ENCODE peak calls at places on chromosomes 4 and X, in seven cellular contexts. J is endothelial cell; F is glutamatergic neuron; R is stimulated activated CD8-positive, alpha-beta memory T cell treated with anti-CD3 and anti-CD28 coated beads, Interleukin-7, amount 100 ng/mL, for 24 hours; V is GM23248; Y is heart right ventricle; P is NCI-H748 treated with DMSO at 0.1 percent for 48 hours. Q is an unnamed sample.

GRCh38 chrX:112687189-112687691 is 7.5 kb upstream of the LHFPL1 start:
- DNase-seq in Y (no peak), F (no peak), R (no peak), P (no peak), J (no peak), V (peak), Q (no peak)

GRCh38 chr4:87019898-87020297 is 85.1 kb downstream of the AFF1 start:
- DNase-seq in J (no peak), R (no peak), Y (no peak), F (no peak), V (no peak), P (no peak), Q (no peak)

GRCh38 chrX:131783555-131784338 is 239.4 kb upstream of the STK26 start:
- DNase-seq in R (no peak), J (no peak), V (no peak), Y (no peak), F (no peak), P (no peak), Q (no peak)

GRCh38 chr4:38177792-38178665 is 217.8 kb downstream of the PTTG2 start:
- DNase-seq in F (no peak), V (peak), Y (peak), J (no peak), R (no peak), P (no peak), Q (no peak)

GRCh38 chr4:99219479-99219878 is 433 bp upstream of the ADH6 start:
- DNase-seq in R (no peak), V (no peak), F (no peak), Y (no peak), J (no peak), P (no peak), Q (no peak)

GRCh38 chrX:17743913-17744312 is 6.6 kb downstream of the SCML1 start:
- DNase-seq in R (no peak), V (peak), F (no peak), P (no peak), J (no peak), Y (no peak), Q (no peak)

GRCh38 chr4:121711263-121712000 is 14.7 kb upstream of the ANXA5 start:
- DNase-seq in Y (peak), F (peak), R (no peak), J (peak), P (no peak), V (peak), Q (peak)

GRCh38 chrX:117376460-117376859 is 740.1 kb downstream of the KLHL13 start:
- DNase-seq in J (no peak), P (no peak), Y (no peak), R (no peak), F (no peak), V (no peak), Q (no peak)

GRCh38 chr4:26900765-26901164 is 40.1 kb downstream of the STIM2 start:
- DNase-seq in P (no peak), Y (no peak), J (peak), V (no peak), F (no peak), R (no peak), Q (no peak)

GRCh38 chr4:81648576-81649272 is 177.0 kb upstream of the RASGEF1B start:
- DNase-seq in P (no peak), R (no peak), Y (no peak), V (no peak), J (no peak), F (no peak), Q (no peak)

GRCh38 chrX:53356186-53356585 is 66.3 kb downstream of the SMC1A start:
- DNase-seq in J (no peak), F (peak), P (no peak), V (peak), R (no peak), Y (no peak), Q (no peak)

GRCh38 chr4:94127707-94128328 is 79.8 kb upstream of the SMARCAD1 start:
- DNase-seq in R (no peak), V (peak), P (no peak), F (no peak), J (no peak), Y (no peak), Q (no peak)

GRCh38 chr4:158769175-158769831 is 477 bp downstream of the FNIP2 start:
- DNase-seq in J (peak), Y (peak), P (no peak), R (peak), V (peak), F (peak), Q (no peak)

GRCh38 chr4:102390438-102390837 is 45.2 kb upstream of the SLC39A8 start:
- DNase-seq in R (no peak), J (no peak), V (peak), Y (no peak), F (no peak), P (no peak), Q (no peak)

GRCh38 chrX:112769034-112769433 is 71.6 kb downstream of the AMOT start:
- DNase-seq in J (no peak), R (no peak), P (no peak), Y (no peak), V (peak), F (no peak), Q (no peak)

GRCh38 chr4:77348815-77349214 is 191.8 kb downstream of the CCNG2 start:
- DNase-seq in P (no peak), R (no peak), F (no peak), V (no peak), J (no peak), Y (no peak), Q (no peak)

GRCh38 chr4:184444953-184445309 is 29.4 kb downstream of the IRF2 start:
- DNase-seq in P (no peak), F (no peak), R (no peak), Y (no peak), J (no peak), V (no peak), Q (no peak)

GRCh38 chr4:60042941-60043340 is 1157.2 kb upstream of the ADGRL3 start:
- DNase-seq in P (no peak), V (no peak), R (no peak), F (no peak), Y (no peak), J (no peak), Q (no peak)

GRCh38 chr4:136864580-136865185 is 667.6 kb downstream of the PCDH18 start:
- DNase-seq in V (peak), F (no peak), Y (no peak), R (no peak), J (peak), P (peak), Q (no peak)

GRCh38 chrX:8179653-8180052 is 8.6 kb upstream of the VCX2 start:
- DNase-seq in P (no peak), V (no peak), J (no peak), F (no peak), Y (no peak), R (no peak), Q (no peak)

GRCh38 chr4:115110191-115111166 is 2.9 kb downstream of the NDST4 start:
- DNase-seq in R (no peak), Y (no peak), V (no peak), F (no peak), J (no peak), P (peak), Q (no peak)

GRCh38 chr4:150462743-150463142 is 119.2 kb upstream of the MAB21L2 start:
- DNase-seq in J (no peak), R (no peak), V (no peak), F (no peak), Y (no peak), P (no peak), Q (no peak)

GRCh38 chrX:18574591-18574990 is 97.3 kb downstream of the RS1 start:
- DNase-seq in P (no peak), R (no peak), J (no peak), Y (no peak), V (peak), F (peak), Q (no peak)

GRCh38 chr4:53061467-53061866 is 199.3 kb downstream of the RASL11B start:
- DNase-seq in Y (no peak), J (no peak), F (no peak), P (no peak), R (no peak), V (no peak), Q (no peak)

GRCh38 chr4:24853142-24853541 is 57.8 kb downstream of the SOD3 start:
- DNase-seq in R (no peak), V (no peak), F (no peak), J (no peak), P (no peak), Y (no peak), Q (no peak)

GRCh38 chr4:173459857-173460256 is 60.9 kb upstream of the SCRG1 start:
- DNase-seq in V (no peak), P (no peak), F (no peak), R (no peak), J (no peak), Y (no peak), Q (no peak)

GRCh38 chrX:88612870-88613329 is 134.1 kb upstream of the CPXCR1 start:
- DNase-seq in P (no peak), Y (no peak), F (no peak), R (no peak), J (peak), V (no peak), Q (no peak)

GRCh38 chrX:71222929-71223328 is at the start of gene GJB1:
- DNase-seq in F (no peak), P (no peak), V (no peak), J (no peak), Y (no peak), R (no peak), Q (no peak)

GRCh38 chr4:82820689-82821088 is 22.1 kb upstream of the SCD5 start:
- DNase-seq in V (peak), Y (no peak), F (no peak), R (no peak), J (no peak), P (no peak), Q (no peak)

GRCh38 chr4:154084864-154085263 is 296.0 kb upstream of the SFRP2 start:
- DNase-seq in V (peak), F (no peak), P (no peak), Y (no peak), J (no peak), R (no peak), Q (no peak)

GRCh38 chr4:147511005-147511660 is 30.2 kb downstream of the EDNRA start:
- DNase-seq in F (no peak), Y (no peak), P (no peak), J (no peak), V (peak), R (no peak), Q (no peak)

GRCh38 chrX:154413142-154413541 is 1.8 kb downstream of the TAFAZZIN start:
- DNase-seq in J (no peak), R (no peak), P (no peak), Y (no peak), V (no peak), F (no peak), Q (no peak)

GRCh38 chr4:181952478-181952877 is 290.7 kb upstream of the TENM3 start:
- DNase-seq in J (no peak), F (no peak), V (peak), Y (no peak), R (no peak), P (no peak), Q (no peak)